ENCODE peak calls at places on chromosomes 16 and 17, in nine cellular contexts. One of them, this sample, is unnamed.

GRCh38 chr17:75238020-75238580 is 23.3 kb downstream of the GGA3 start:
- DNase-seq in uterus: no peak
- DNase-seq in AG04450: no peak
- DNase-seq in IMR-90: no peak
- DNase-seq in adrenal gland: no peak
- DNase-seq in AG09309: no peak
- DNase-seq in RWPE2: no peak
- DNase-seq in HL-60: no peak
- DNase-seq in ovary: no peak
- DNase-seq in this sample: no peak

GRCh38 chr16:66656547-66656946 is 40.0 kb downstream of the CMTM4 start:
- DNase-seq in adrenal gland: no peak
- DNase-seq in RWPE2: no peak
- DNase-seq in IMR-90: peak
- DNase-seq in HL-60: no peak
- DNase-seq in AG09309: no peak
- DNase-seq in uterus: no peak
- DNase-seq in AG04450: no peak
- DNase-seq in ovary: no peak
- DNase-seq in this sample: no peak

GRCh38 chr16:82657786-82658185 is 31.0 kb downstream of the CDH13 start:
- DNase-seq in IMR-90: no peak
- DNase-seq in HL-60: no peak
- DNase-seq in ovary: no peak
- DNase-seq in RWPE2: no peak
- DNase-seq in uterus: no peak
- DNase-seq in AG09309: no peak
- DNase-seq in AG04450: no peak
- DNase-seq in adrenal gland: no peak
- DNase-seq in this sample: no peak

GRCh38 chr16:66511615-66512500 is 38.1 kb downstream of the TK2 start:
- DNase-seq in AG09309: no peak
- DNase-seq in RWPE2: no peak
- DNase-seq in AG04450: peak
- DNase-seq in HL-60: no peak
- DNase-seq in adrenal gland: no peak
- DNase-seq in ovary: peak
- DNase-seq in uterus: no peak
- DNase-seq in IMR-90: peak
- DNase-seq in this sample: no peak

GRCh38 chr16:22898874-22899348 is 84.9 kb downstream of the HS3ST2 start:
- DNase-seq in ovary: peak
- DNase-seq in uterus: peak
- DNase-seq in HL-60: peak
- DNase-seq in AG09309: peak
- DNase-seq in adrenal gland: peak
- DNase-seq in IMR-90: peak
- DNase-seq in AG04450: no peak
- DNase-seq in RWPE2: no peak
- DNase-seq in this sample: peak

GRCh38 chr17:27322026-27322425 is 28.1 kb downstream of the WSB1 start:
- DNase-seq in AG09309: no peak
- DNase-seq in uterus: no peak
- DNase-seq in AG04450: no peak
- DNase-seq in IMR-90: no peak
- DNase-seq in RWPE2: no peak
- DNase-seq in HL-60: no peak
- DNase-seq in ovary: no peak
- DNase-seq in adrenal gland: peak
- DNase-seq in this sample: no peak

GRCh38 chr16:15988268-15989013 is 39.0 kb downstream of the ABCC1 start:
- DNase-seq in AG04450: no peak
- DNase-seq in uterus: no peak
- DNase-seq in RWPE2: no peak
- DNase-seq in IMR-90: peak
- DNase-seq in ovary: no peak
- DNase-seq in HL-60: peak
- DNase-seq in AG09309: no peak
- DNase-seq in adrenal gland: no peak
- DNase-seq in this sample: no peak

GRCh38 chr17:5706835-5707234 is 122.5 kb upstream of the NLRP1 start:
- DNase-seq in RWPE2: no peak
- DNase-seq in HL-60: peak
- DNase-seq in ovary: peak
- DNase-seq in AG04450: peak
- DNase-seq in uterus: no peak
- DNase-seq in AG09309: peak
- DNase-seq in adrenal gland: peak
- DNase-seq in IMR-90: peak
- DNase-seq in this sample: peak

GRCh38 chr16:83552193-83552592 is 255.6 kb upstream of the HSBP1 start:
- DNase-seq in RWPE2: no peak
- DNase-seq in AG04450: no peak
- DNase-seq in adrenal gland: no peak
- DNase-seq in ovary: no peak
- DNase-seq in IMR-90: peak
- DNase-seq in AG09309: peak
- DNase-seq in uterus: no peak
- DNase-seq in HL-60: no peak
- DNase-seq in this sample: no peak

GRCh38 chr16:29107299-29107698 is 122.4 kb downstream of the LAT start:
- DNase-seq in adrenal gland: no peak
- DNase-seq in uterus: no peak
- DNase-seq in AG09309: no peak
- DNase-seq in AG04450: no peak
- DNase-seq in RWPE2: no peak
- DNase-seq in IMR-90: no peak
- DNase-seq in ovary: no peak
- DNase-seq in HL-60: no peak
- DNase-seq in this sample: no peak

GRCh38 chr17:4607773-4608187 is 23.5 kb downstream of the SMTNL2 start:
- DNase-seq in adrenal gland: peak
- DNase-seq in AG09309: no peak
- DNase-seq in HL-60: peak
- DNase-seq in RWPE2: no peak
- DNase-seq in AG04450: no peak
- DNase-seq in uterus: peak
- DNase-seq in ovary: peak
- DNase-seq in IMR-90: peak
- DNase-seq in this sample: no peak

GRCh38 chr17:69275751-69276150 is 47.1 kb upstream of the ABCA10 start:
- DNase-seq in HL-60: no peak
- DNase-seq in AG09309: no peak
- DNase-seq in uterus: no peak
- DNase-seq in AG04450: no peak
- DNase-seq in adrenal gland: no peak
- DNase-seq in ovary: no peak
- DNase-seq in RWPE2: no peak
- DNase-seq in IMR-90: no peak
- DNase-seq in this sample: no peak

GRCh38 chr17:12180644-12181261 is 160.1 kb downstream of the MAP2K4 start:
- DNase-seq in adrenal gland: peak
- DNase-seq in RWPE2: no peak
- DNase-seq in AG04450: peak
- DNase-seq in AG09309: peak
- DNase-seq in IMR-90: peak
- DNase-seq in HL-60: peak
- DNase-seq in uterus: peak
- DNase-seq in ovary: no peak
- DNase-seq in this sample: peak

GRCh38 chr16:2096853-2097620 is 38.7 kb downstream of the PKD1 start:
- DNase-seq in HL-60: no peak
- DNase-seq in IMR-90: no peak
- DNase-seq in AG09309: no peak
- DNase-seq in AG04450: no peak
- DNase-seq in uterus: no peak
- DNase-seq in adrenal gland: no peak
- DNase-seq in RWPE2: no peak
- DNase-seq in ovary: no peak
- DNase-seq in this sample: no peak

GRCh38 chr17:77323413-77324171 is 182.8 kb downstream of the SEC14L1 start:
- DNase-seq in adrenal gland: peak
- DNase-seq in RWPE2: peak
- DNase-seq in uterus: peak
- DNase-seq in IMR-90: peak
- DNase-seq in HL-60: no peak
- DNase-seq in AG09309: no peak
- DNase-seq in ovary: peak
- DNase-seq in AG04450: no peak
- DNase-seq in this sample: peak

GRCh38 chr17:40090234-40091111 is 9.9 kb downstream of the NR1D1 start:
- DNase-seq in ovary: peak
- DNase-seq in HL-60: no peak
- DNase-seq in RWPE2: no peak
- DNase-seq in uterus: peak
- DNase-seq in AG09309: no peak
- DNase-seq in adrenal gland: peak
- DNase-seq in IMR-90: no peak
- DNase-seq in AG04450: no peak
- DNase-seq in this sample: no peak

GRCh38 chr17:7440113-7440822 is 956 bp downstream of the FGF11 start:
- DNase-seq in uterus: peak
- DNase-seq in RWPE2: peak
- DNase-seq in AG09309: no peak
- DNase-seq in HL-60: no peak
- DNase-seq in IMR-90: no peak
- DNase-seq in adrenal gland: peak
- DNase-seq in ovary: peak
- DNase-seq in AG04450: no peak
- DNase-seq in this sample: peak

GRCh38 chr17:2282297-2282873 is 21.2 kb downstream of the SMG6 start:
- DNase-seq in IMR-90: peak
- DNase-seq in AG04450: peak
- DNase-seq in RWPE2: no peak
- DNase-seq in HL-60: peak
- DNase-seq in uterus: no peak
- DNase-seq in ovary: no peak
- DNase-seq in adrenal gland: no peak
- DNase-seq in AG09309: peak
- DNase-seq in this sample: peak

DNA sequence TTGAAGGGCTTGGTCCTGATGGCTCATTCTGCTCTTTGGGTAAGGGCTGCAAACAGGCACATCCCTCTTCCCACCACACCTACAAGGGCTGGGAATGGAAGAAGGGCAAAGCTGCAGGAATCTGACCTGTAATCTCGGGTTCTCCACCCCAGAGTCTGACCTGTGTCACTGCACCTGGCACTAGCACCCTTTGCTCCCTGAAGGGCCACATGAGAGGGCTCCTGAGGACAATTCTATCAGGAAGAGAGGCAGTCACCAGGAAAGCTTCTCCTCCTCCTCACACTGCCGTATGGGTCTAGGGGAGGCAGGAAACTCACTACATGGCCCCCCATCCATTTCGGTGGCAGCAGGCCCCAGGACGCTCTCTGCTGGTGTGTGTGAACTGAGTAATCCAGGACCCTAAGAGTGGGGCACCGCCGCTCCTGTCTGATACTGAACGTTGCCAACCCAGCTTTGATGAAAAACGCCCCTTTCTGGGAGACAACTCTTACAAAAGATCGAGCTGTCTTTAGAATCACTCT is 26.4 kb downstream of the TTLL6 start:
- DNase-seq in adrenal gland: no peak
- DNase-seq in HL-60: no peak
- DNase-seq in ovary: no peak
- DNase-seq in AG04450: no peak
- DNase-seq in AG09309: no peak
- DNase-seq in IMR-90: no peak
- DNase-seq in RWPE2: no peak
- DNase-seq in uterus: no peak
- DNase-seq in this sample: no peak
- H3K4me3 ChIP-seq in adrenal gland: no peak
- H3K4me3 ChIP-seq in HL-60: no peak
- H3K4me3 ChIP-seq in ovary: no peak
- H3K4me3 ChIP-seq in AG04450: no peak
- H3K4me3 ChIP-seq in AG09309: no peak
- H3K4me3 ChIP-seq in IMR-90: no peak
- H3K4me3 ChIP-seq in RWPE2: no peak
- H3K4me3 ChIP-seq in uterus: no peak
- H3K4me3 ChIP-seq in this sample: no peak

DNA sequence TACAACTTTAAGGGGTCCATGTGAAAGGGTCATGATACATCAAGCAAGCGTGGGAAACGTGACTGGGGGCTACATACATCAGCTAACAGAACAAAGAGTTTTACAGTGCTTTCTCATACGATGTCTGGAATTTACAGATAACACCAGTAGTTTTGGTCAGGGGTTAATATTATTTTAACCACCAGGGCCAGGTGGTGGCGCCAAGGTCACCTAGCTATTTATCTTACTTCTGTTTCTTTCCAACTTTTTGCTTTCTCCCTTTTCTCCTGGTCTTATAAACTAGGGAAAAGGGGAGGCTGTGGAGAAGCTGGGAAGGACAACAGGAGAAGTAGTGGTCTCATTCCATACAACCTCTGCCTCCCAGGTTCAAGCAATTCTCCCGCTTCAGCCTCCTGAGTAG is 37.9 kb downstream of the CLEC3A start:
- DNase-seq in AG04450: no peak
- DNase-seq in RWPE2: no peak
- DNase-seq in ovary: no peak
- DNase-seq in IMR-90: no peak
- DNase-seq in uterus: no peak
- DNase-seq in HL-60: no peak
- DNase-seq in adrenal gland: no peak
- DNase-seq in AG09309: no peak
- DNase-seq in this sample: no peak
- TF ChIP-seq CTCF in AG04450: no peak
- TF ChIP-seq CTCF in RWPE2: no peak
- TF ChIP-seq CTCF in ovary: no peak
- TF ChIP-seq CTCF in IMR-90: no peak
- TF ChIP-seq CTCF in uterus: no peak
- TF ChIP-seq CTCF in HL-60: no peak
- TF ChIP-seq CTCF in adrenal gland: no peak
- TF ChIP-seq CTCF in AG09309: no peak
- TF ChIP-seq CTCF in this sample: no peak

GRCh38 chr17:41793749-41794602 is 7.5 kb upstream of the JUP start:
- DNase-seq in RWPE2: no peak
- DNase-seq in uterus: peak
- DNase-seq in AG09309: no peak
- DNase-seq in IMR-90: peak
- DNase-seq in ovary: peak
- DNase-seq in HL-60: no peak
- DNase-seq in AG04450: no peak
- DNase-seq in adrenal gland: no peak
- DNase-seq in this sample: no peak
- H3K4me3 ChIP-seq in RWPE2: no peak
- H3K4me3 ChIP-seq in uterus: no peak
- H3K4me3 ChIP-seq in AG09309: no peak
- H3K4me3 ChIP-seq in IMR-90: no peak
- H3K4me3 ChIP-seq in ovary: no peak
- H3K4me3 ChIP-seq in HL-60: no peak
- H3K4me3 ChIP-seq in AG04450: no peak
- H3K4me3 ChIP-seq in adrenal gland: no peak
- H3K4me3 ChIP-seq in this sample: no peak

GRCh38 chr16:47983999-47984580 is 171.7 kb downstream of the ABCC12 start:
- DNase-seq in HL-60: no peak
- DNase-seq in ovary: no peak
- DNase-seq in IMR-90: no peak
- DNase-seq in adrenal gland: no peak
- DNase-seq in RWPE2: no peak
- DNase-seq in AG04450: no peak
- DNase-seq in AG09309: no peak
- DNase-seq in uterus: no peak
- DNase-seq in this sample: no peak
- TF ChIP-seq CTCF in HL-60: no peak
- TF ChIP-seq CTCF in ovary: no peak
- TF ChIP-seq CTCF in IMR-90: no peak
- TF ChIP-seq CTCF in adrenal gland: no peak
- TF ChIP-seq CTCF in RWPE2: no peak
- TF ChIP-seq CTCF in AG04450: no peak
- TF ChIP-seq CTCF in AG09309: no peak
- TF ChIP-seq CTCF in uterus: no peak
- TF ChIP-seq CTCF in this sample: no peak